ENCODE peak calls at places on chromosome 9, in four cellular contexts. C, I, K and G are unnamed samples.
A peak's percentile ranks its signal among the peaks of the same experiment; 100 is the strongest.

GRCh38 chr9:107127608-107128007 is 155.5 kb upstream of the RAD23B start:
- DNase-seq in K (no peak), I (no peak), C (no peak), G (no peak)

GRCh38 chr9:86591472-86591871 is 237.3 kb upstream of the TUT7 start:
- DNase-seq in C (no peak), K (no peak), I (no peak), G (no peak)

GRCh38 chr9:98094851-98095250 is 24.2 kb downstream of the TRIM14 start:
- DNase-seq in C (no peak), I (no peak), K (no peak), G (no peak)

GRCh38 chr9:101585740-101586139 is 9.0 kb downstream of the PPP3R2 start:
- DNase-seq in I (no peak), C (no peak), K (no peak), G (no peak)

GRCh38 chr9:18786196-18786595 is 246.8 kb downstream of the SAXO1 start:
- DNase-seq in K (no peak), C (no peak), I (no peak), G (no peak)

GRCh38 chr9:126151671-126152050 is 175.0 kb upstream of the MVB12B start:
- DNase-seq in I (no peak), K (no peak), C (no peak), G (no peak)

GRCh38 chr9:106072421-106072820 is 378.1 kb downstream of the TMEM38B start:
- DNase-seq in I (no peak), C (no peak), K (no peak), G (no peak)

GRCh38 chr9:82810902-82811301 is 252.0 kb downstream of the RASEF start:
- DNase-seq in I (peak; percentile 64), C (no peak), K (peak; percentile 44), G (no peak)

GRCh38 chr9:132207839-132208615 is 46.2 kb downstream of the NTNG2 start:
- DNase-seq in I (no peak), K (no peak), C (no peak), G (no peak)

GRCh38 chr9:134258828-134259546 is 67.3 kb upstream of the RXRA start:
- DNase-seq in I (no peak), C (peak; percentile 50), K (no peak), G (no peak)

GRCh38 chr9:89996106-89996505 is 391.3 kb downstream of the GADD45G start:
- DNase-seq in C (no peak), K (no peak), I (no peak), G (no peak)

GRCh38 chr9:105479846-105480245 is 32.0 kb downstream of the FSD1L start:
- DNase-seq in I (no peak), K (no peak), C (no peak), G (no peak)

DNA sequence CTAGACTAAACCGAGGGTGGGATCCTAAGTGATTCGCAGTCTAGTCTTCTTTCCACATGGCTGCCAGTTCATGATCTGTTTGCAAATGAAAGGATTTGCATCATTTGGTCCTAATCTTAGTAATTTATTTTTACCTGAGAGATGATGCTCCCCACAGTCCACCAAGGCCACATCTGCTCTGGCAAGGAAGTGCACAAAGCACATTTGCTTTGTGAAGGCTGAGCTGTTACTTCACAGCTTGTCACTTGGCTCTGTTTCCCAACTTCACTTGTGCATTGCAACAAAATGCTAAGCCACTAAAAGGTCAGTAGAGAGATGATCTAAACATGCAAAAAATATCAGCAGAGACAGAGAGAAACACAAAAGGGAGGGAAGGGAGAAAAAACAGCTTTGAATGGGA is 128.5 kb upstream of the VLDLR start:
- DNase-seq in K (peak; percentile 22), C (no peak), I (no peak), G (no peak)
- H3K27ac ChIP-seq in K (peak overlapping the region; percentile 27), C (peak overlapping the region; percentile 37), I (no peak overlapping the region), G (no peak overlapping the region)

DNA sequence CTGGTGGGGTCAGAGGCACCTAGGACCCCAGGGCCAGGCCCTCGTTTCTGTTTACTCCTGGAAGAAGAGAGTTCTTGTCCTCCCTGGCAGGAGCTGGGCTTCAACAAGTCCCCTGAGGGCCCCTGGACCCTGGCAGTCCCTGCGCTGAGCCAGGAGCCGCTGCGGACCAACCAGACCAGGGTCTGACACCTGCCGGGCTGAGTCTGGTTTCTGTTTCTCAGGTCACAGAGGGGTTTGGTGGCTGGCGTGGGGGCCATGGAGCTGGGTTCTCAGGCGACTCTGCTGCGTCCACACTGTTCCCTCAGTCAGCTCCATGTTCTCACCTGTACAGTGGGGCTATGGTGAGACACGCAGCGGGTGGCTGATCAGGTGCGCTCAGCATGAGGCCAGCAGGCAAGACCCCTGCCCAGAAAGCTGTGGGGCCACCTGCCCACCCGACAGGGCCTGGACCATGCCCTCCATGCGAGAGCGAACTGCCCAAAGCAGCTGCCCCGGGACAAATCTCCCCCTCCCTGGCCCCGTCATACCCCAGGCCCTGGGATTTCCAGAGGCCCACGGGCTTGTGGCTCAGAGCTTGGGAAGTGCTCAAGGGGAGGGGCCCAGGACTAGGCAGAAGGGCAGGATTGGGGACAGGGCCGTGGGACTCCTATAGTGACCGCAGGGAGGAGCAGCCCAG is 17.9 kb upstream of the NOTCH1 start:
- DNase-seq in K (no peak), C (no peak), I (no peak), G (no peak)
- H3K27ac ChIP-seq in K (no peak overlapping the region), C (no peak overlapping the region), I (no peak overlapping the region), G (peak overlapping the region; percentile 90)

GRCh38 chr9:77495834-77496671 is 152.1 kb downstream of the GNA14 start:
- DNase-seq in C (no peak), I (no peak), K (peak; percentile 43), G (no peak)
- H3K27ac ChIP-seq in C (no peak overlapping the region), I (no peak overlapping the region), K (peak overlapping the region; percentile 47), G (peak overlapping the region; percentile 27)

GRCh38 chr9:136578620-136578914 is 32.7 kb upstream of the NOTCH1 start:
- DNase-seq in K (no peak), I (no peak), C (no peak), G (no peak)
- H3K27ac ChIP-seq in K (no peak overlapping the region), I (no peak overlapping the region), C (no peak overlapping the region), G (no peak overlapping the region)

DNA sequence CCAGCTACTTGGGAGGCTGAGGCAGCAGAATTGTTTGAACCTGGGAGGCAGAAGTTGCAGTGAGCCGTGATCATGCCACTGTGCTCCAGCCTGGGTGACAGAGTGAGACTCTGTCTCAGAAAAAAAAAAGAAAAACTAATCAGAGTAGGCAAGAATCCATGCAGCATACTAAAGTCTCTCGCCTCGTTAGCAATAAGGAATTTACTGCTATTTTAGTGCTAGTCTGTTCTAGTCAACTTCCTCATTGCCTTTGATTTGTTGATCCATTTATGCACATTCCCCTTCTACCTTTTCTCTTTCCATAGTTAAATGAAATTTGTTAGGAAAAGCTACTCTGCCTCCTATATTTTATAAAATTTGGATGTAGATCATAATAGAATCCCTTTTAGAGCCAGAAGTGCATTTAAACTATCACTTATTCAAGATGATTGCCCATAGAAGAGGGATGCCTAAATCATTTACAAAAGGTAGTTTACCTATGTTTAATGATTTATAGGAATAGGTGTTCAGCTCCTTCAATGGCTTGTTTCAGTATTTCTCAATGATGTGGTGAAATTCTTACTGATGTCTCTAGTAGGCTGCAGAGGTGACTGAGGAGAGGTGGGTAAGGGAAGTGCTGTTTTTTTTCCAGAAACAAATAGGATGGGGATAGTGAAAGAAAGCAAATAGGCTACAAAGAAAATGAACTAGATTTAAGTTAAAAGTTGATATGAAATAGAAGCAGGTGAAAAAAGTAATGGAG is 1.9 kb downstream of the LRRC19 start:
- DNase-seq in K (peak; percentile 24), I (no peak), C (no peak), G (no peak)
- H3K27ac ChIP-seq in K (peak overlapping the region; percentile 88), I (no peak overlapping the region), C (no peak overlapping the region), G (no peak overlapping the region)

GRCh38 chr9:34072410-34072809 is 23.7 kb upstream of the UBAP2 start:
- DNase-seq in I (no peak), C (no peak), K (peak; percentile 33), G (no peak)
- H3K27ac ChIP-seq in I (no peak overlapping the region), C (peak overlapping the region; percentile 29), K (peak overlapping the region; percentile 93), G (peak overlapping the region; percentile 68)